ENCODE peak calls at places on chromosomes 4 and X, in nine cellular contexts. K, I, E, Q, U, A, V, X and R are unnamed samples.

GRCh38 chr4:184907216-184907615 is 81.4 kb upstream of the ACSL1 start:
- DNase-seq in E (no peak), Q (no peak), K (no peak), V (no peak), X (no peak), A (no peak), I (no peak), U (no peak), R (no peak)

GRCh38 chrX:119685225-119686066 is 7.5 kb downstream of the SEPTIN6 start:
- DNase-seq in Q (no peak), X (no peak), U (no peak), K (no peak), I (peak), V (no peak), E (no peak), A (no peak), R (no peak)

GRCh38 chr4:26916195-26916594 is 55.6 kb downstream of the STIM2 start:
- DNase-seq in X (no peak), Q (no peak), V (no peak), U (no peak), E (no peak), I (no peak), A (no peak), K (no peak), R (no peak)

GRCh38 chr4:180828455-180829018 is 1414.7 kb upstream of the TENM3 start:
- DNase-seq in V (no peak), I (no peak), X (peak), E (peak), A (peak), K (no peak), Q (peak), U (no peak), R (no peak)

GRCh38 chrX:102338162-102338561 is 91.2 kb downstream of the NXF2 start:
- DNase-seq in I (no peak), X (no peak), V (no peak), U (no peak), A (no peak), E (no peak), Q (no peak), K (no peak), R (no peak)

GRCh38 chr4:145557720-145558119 is 61.5 kb upstream of the MMAA start:
- DNase-seq in Q (peak), I (peak), A (peak), E (peak), X (peak), V (peak), K (no peak), U (peak), R (no peak)

GRCh38 chr4:164888096-164888495 is 11.1 kb downstream of the APELA start:
- DNase-seq in K (no peak), V (no peak), Q (no peak), E (no peak), A (no peak), I (no peak), U (no peak), X (no peak), R (no peak)

GRCh38 chrX:69313622-69314290 is 148.5 kb upstream of the PJA1 start:
- DNase-seq in V (no peak), Q (no peak), I (no peak), U (no peak), X (no peak), E (no peak), A (no peak), K (no peak), R (no peak)

GRCh38 chrX:100447563-100448397 is 37.7 kb upstream of the PCDH19 start:
- DNase-seq in V (peak), I (no peak), X (peak), Q (peak), K (no peak), U (peak), A (peak), E (no peak), R (peak)

GRCh38 chr4:126850286-126850685 is 782.5 kb upstream of the INTU start:
- DNase-seq in Q (peak), X (no peak), A (peak), U (no peak), E (peak), V (no peak), I (no peak), K (no peak), R (no peak)